ENCODE peak calls at places on chromosomes 6 and 20, in six cellular contexts. E, S, Y, K, R and P are unnamed samples.
A peak's percentile ranks its signal among the peaks of the same experiment; 100 is the strongest.

GRCh38 chr6:43247115-43247999 is 4.1 kb downstream of the TTBK1 start:
- DNase-seq in E (peak; percentile 86), S (peak; percentile 82), Y (peak; percentile 83), K (peak; percentile 52), R (peak; percentile 78), P (peak; percentile 57)

GRCh38 chr20:61331542-61331941 is 79.5 kb downstream of the CDH4 start:
- DNase-seq in E (no peak), S (peak; percentile 17), Y (no peak), K (peak; percentile 2), R (no peak), P (no peak)

GRCh38 chr20:35854697-35855434 is 83.1 kb downstream of the PHF20 start:
- DNase-seq in E (no peak), S (no peak), Y (no peak), K (no peak), R (no peak), P (no peak)

GRCh38 chr6:7546383-7546782 is 4.9 kb downstream of the DSP start:
- DNase-seq in E (no peak), S (no peak), Y (no peak), K (no peak), R (no peak), P (no peak)

GRCh38 chr6:36626636-36627035 is 32.5 kb downstream of the SRSF3 start:
- DNase-seq in E (no peak), S (no peak), Y (peak; percentile 6), K (peak; percentile 59), R (no peak), P (no peak)

GRCh38 chr6:143964667-143965066 is 43.4 kb downstream of the PLAGL1 start:
- DNase-seq in E (peak; percentile 53), S (no peak), Y (no peak), K (peak; percentile 50), R (no peak), P (no peak)

GRCh38 chr6:139047677-139048076 is 19.1 kb downstream of the ABRACL start:
- DNase-seq in E (no peak), S (no peak), Y (no peak), K (no peak), R (no peak), P (no peak)

GRCh38 chr6:50361641-50362331 is 312.1 kb upstream of the DEFB112 start:
- DNase-seq in E (no peak), S (no peak), Y (no peak), K (no peak), R (no peak), P (no peak)

GRCh38 chr6:109446541-109446940 is 6.0 kb downstream of the SMPD2 start:
- DNase-seq in E (no peak), S (no peak), Y (no peak), K (no peak), R (no peak), P (no peak)

GRCh38 chr6:144953552-144954240 is 668.6 kb downstream of the UTRN start:
- DNase-seq in E (no peak), S (no peak), Y (no peak), K (peak; percentile 6), R (no peak), P (no peak)

GRCh38 chr20:8414611-8415274 is 282.7 kb downstream of the PLCB1 start:
- DNase-seq in E (no peak), S (no peak), Y (no peak), K (peak; percentile 79), R (no peak), P (no peak)

GRCh38 chr6:11358904-11359840 is 126.7 kb upstream of the NEDD9 start:
- DNase-seq in E (no peak), S (no peak), Y (no peak), K (peak; percentile 45), R (no peak), P (peak; percentile 36)

GRCh38 chr6:167849846-167850459 is 23.2 kb downstream of the AFDN start:
- DNase-seq in E (no peak), S (no peak), Y (no peak), K (peak; percentile 37), R (no peak), P (no peak)

GRCh38 chr6:156699017-156699421 is 78.2 kb upstream of the ARID1B start:
- DNase-seq in E (no peak), S (no peak), Y (no peak), K (peak; percentile 61), R (no peak), P (no peak)

GRCh38 chr20:47973519-47974233 is 188.4 kb upstream of the SULF2 start:
- DNase-seq in E (no peak), S (no peak), Y (no peak), K (peak; percentile 53), R (peak; percentile 52), P (no peak)

GRCh38 chr6:99026135-99026534 is 78.4 kb upstream of the FBXL4 start:
- DNase-seq in E (no peak), S (no peak), Y (no peak), K (no peak), R (no peak), P (no peak)

GRCh38 chr6:70725817-70726413 is 58.2 kb downstream of the SMAP1 start:
- DNase-seq in E (no peak), S (no peak), Y (no peak), K (peak; percentile 48), R (no peak), P (no peak)

GRCh38 chr6:27865952-27866369 is 46.2 kb downstream of the OR2B2 start:
- DNase-seq in E (no peak), S (no peak), Y (peak; percentile 29), K (peak; percentile 13), R (no peak), P (no peak)

GRCh38 chr6:141426400-141426980 is 706.2 kb upstream of the GJE1 start:
- DNase-seq in E (no peak), S (no peak), Y (no peak), K (no peak), R (no peak), P (no peak)

GRCh38 chr20:39904713-39905112 is 784.3 kb downstream of the MAFB start:
- DNase-seq in E (no peak), S (no peak), Y (no peak), K (no peak), R (no peak), P (no peak)

GRCh38 chr6:35554811-35555210 is 42.1 kb upstream of the TULP1 start:
- DNase-seq in E (no peak), S (no peak), Y (no peak), K (no peak), R (no peak), P (no peak)

GRCh38 chr6:131015630-131016263 is 47.3 kb downstream of the EPB41L2 start:
- DNase-seq in E (no peak), S (no peak), Y (no peak), K (peak; percentile 78), R (no peak), P (peak; percentile 31)

GRCh38 chr6:139587469-139587868 is 213.0 kb upstream of the CITED2 start:
- DNase-seq in E (no peak), S (no peak), Y (no peak), K (peak; percentile 79), R (no peak), P (no peak)

GRCh38 chr6:75363304-75363703 is 78.7 kb upstream of the TMEM30A start:
- DNase-seq in E (no peak), S (no peak), Y (no peak), K (no peak), R (no peak), P (no peak)

GRCh38 chr6:54730767-54731665 is 115.6 kb upstream of the FAM83B start:
- DNase-seq in E (no peak), S (no peak), Y (no peak), K (no peak), R (no peak), P (no peak)

DNA sequence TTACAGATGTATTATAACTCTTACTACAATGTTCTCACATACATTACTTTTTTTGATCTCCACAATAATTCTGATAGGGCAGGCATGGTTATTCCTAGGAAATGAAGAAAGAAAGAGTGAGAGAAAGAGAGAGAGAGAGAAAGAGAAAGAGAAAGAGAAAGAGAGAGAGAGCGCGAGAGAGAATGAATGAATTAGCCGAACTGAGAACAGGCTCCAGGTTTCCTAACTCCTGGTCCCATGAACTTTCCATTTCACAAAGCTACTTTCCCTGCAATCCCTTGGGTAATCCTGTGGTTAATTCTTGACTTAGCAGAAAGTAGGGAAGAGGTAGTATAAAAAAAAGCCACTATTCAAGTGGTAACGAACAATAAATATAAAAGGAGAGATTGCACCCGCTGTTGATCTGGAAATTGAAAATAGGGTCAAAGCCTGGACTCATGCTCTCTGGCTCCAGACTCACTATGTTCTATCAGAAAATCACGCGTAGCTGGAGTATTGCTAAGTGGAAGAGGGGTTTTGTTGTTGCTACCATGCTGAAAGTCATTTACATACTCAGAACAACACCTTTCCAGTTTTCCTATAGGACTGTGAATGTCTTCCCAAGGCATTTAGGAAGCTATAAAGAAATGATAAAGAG is 131.2 kb downstream of the CCDC170 start:
- DNase-seq in E (no peak), S (no peak), Y (no peak), K (no peak), R (no peak), P (no peak)
- TF ChIP-seq CTCF in E (no peak), S (no peak), Y (no peak), K (no peak), R (no peak), P (no peak)

GRCh38 chr20:62603021-62603906 is 39.0 kb upstream of the SLCO4A1 start:
- DNase-seq in E (peak; percentile 79), S (peak; percentile 79), Y (peak; percentile 44), K (peak; percentile 19), R (peak; percentile 59), P (no peak)
- H3K4me1 ChIP-seq in E (peaks cover 22% of the 10 kb centered on the region), S (no peaks in the 10 kb centered on the region), Y (no peaks in the 10 kb centered on the region), K (no peaks in the 10 kb centered on the region), R (peaks cover 38% of the 10 kb centered on the region), P (no peaks in the 10 kb centered on the region)

GRCh38 chr20:57277398-57278105 is 11.1 kb upstream of the BMP7 start:
- DNase-seq in E (no peak), S (no peak), Y (no peak), K (no peak), R (no peak), P (no peak)
- TF ChIP-seq CTCF in E (no peak), S (no peak), Y (no peak), K (no peak), R (no peak), P (no peak)

GRCh38 chr6:157988700-157989063 is 7.0 kb downstream of the SYNJ2 start:
- DNase-seq in E (no peak), S (no peak), Y (no peak), K (no peak), R (no peak), P (no peak)
- H3K4me1 ChIP-seq in E (peaks cover 29% of the 10 kb centered on the region), S (peaks cover 18% of the 10 kb centered on the region), Y (peaks cover 41% of the 10 kb centered on the region), K (no peaks in the 10 kb centered on the region), R (peaks cover 47% of the 10 kb centered on the region), P (no peaks in the 10 kb centered on the region)